ENCODE peak calls at places on chromosomes 2 and 18, in seven cellular contexts. C is Caco-2, T is keratinocyte, S is brain microvascular endothelial cell, F is vagina, V is colonic mucosa, X is IMR-90. A is an unnamed sample.

GRCh38 chr2:6913415-6914157 is 3.6 kb upstream of the RNF144A start:
- DNase-seq in C (no peak), F (no peak), X (no peak), S (no peak), T (no peak), V (no peak), A (no peak)

GRCh38 chr2:129103922-129104878 is 785.5 kb upstream of the HS6ST1 start:
- DNase-seq in T (no peak), C (no peak), X (no peak), F (no peak), V (no peak), S (no peak), A (no peak)

GRCh38 chr2:157785200-157785599 is 90.9 kb downstream of the ACVR1 start:
- DNase-seq in V (peak; percentile 30), X (peak; percentile 48), C (no peak), S (no peak), F (no peak), T (no peak), A (peak; percentile 65)

GRCh38 chr2:239178954-239179353 is 221.9 kb downstream of the HDAC4 start:
- DNase-seq in X (no peak), S (no peak), T (no peak), V (no peak), C (no peak), F (no peak), A (no peak)

GRCh38 chr2:28544915-28545589 is 49.2 kb downstream of the PLB1 start:
- DNase-seq in S (no peak), F (no peak), V (peak; percentile 79), T (no peak), X (peak; percentile 15), C (peak; percentile 85), A (peak; percentile 50)

GRCh38 chr2:207632575-207633492 is 7.6 kb upstream of the METTL21A start:
- DNase-seq in F (no peak), C (peak; percentile 76), X (peak; percentile 58), S (peak; percentile 43), V (no peak), T (no peak), A (peak; percentile 92)

GRCh38 chr2:58764321-58765099 is 523.4 kb upstream of the FANCL start:
- DNase-seq in V (no peak), C (no peak), T (no peak), S (no peak), X (no peak), F (no peak), A (no peak)

GRCh38 chr2:218397502-218398436 is 1.9 kb upstream of the CTDSP1 start:
- DNase-seq in V (peak; percentile 87), X (peak; percentile 60), F (no peak), T (no peak), S (peak; percentile 69), C (peak; percentile 97), A (peak; percentile 88)

GRCh38 chr2:226711606-226712296 is 87.9 kb downstream of the IRS1 start:
- DNase-seq in C (no peak), F (no peak), V (no peak), S (no peak), T (no peak), X (no peak), A (peak; percentile 46)

GRCh38 chr2:85579266-85579935 is 2.0 kb downstream of the VAMP8 start:
- DNase-seq in X (no peak), S (no peak), V (no peak), F (no peak), T (no peak), C (no peak), A (no peak)

GRCh38 chr2:174442546-174443510 is 44.0 kb downstream of the GPR155 start:
- DNase-seq in S (peak; percentile 72), V (no peak), X (peak; percentile 89), C (peak; percentile 59), T (peak; percentile 4), F (no peak), A (peak; percentile 79)

GRCh38 chr18:25825066-25825465 is 265.3 kb downstream of the SS18 start:
- DNase-seq in X (no peak), C (no peak), F (no peak), S (no peak), V (no peak), T (no peak), A (no peak)

GRCh38 chr2:134462275-134462674 is 208.4 kb downstream of the MGAT5 start:
- DNase-seq in F (peak; percentile 67), T (no peak), C (no peak), S (no peak), V (no peak), X (no peak), A (no peak)

GRCh38 chr2:74548285-74548918 is 5.3 kb downstream of the LOXL3 start:
- DNase-seq in C (no peak), X (no peak), V (no peak), F (no peak), S (no peak), T (no peak), A (no peak)

GRCh38 chr2:120864981-120865380 is 129.3 kb downstream of the GLI2 start:
- DNase-seq in X (peak; percentile 57), C (no peak), F (no peak), S (peak; percentile 49), V (no peak), T (no peak), A (no peak)

GRCh38 chr2:150468350-150468960 is 19.0 kb downstream of the RND3 start:
- DNase-seq in C (no peak), T (no peak), S (no peak), X (peak; percentile 19), V (no peak), F (no peak), A (peak; percentile 49)

GRCh38 chr2:25170888-25171287 is 2.5 kb upstream of the POMC start:
- DNase-seq in C (no peak), X (no peak), T (no peak), S (no peak), F (no peak), V (no peak), A (no peak)

GRCh38 chr2:213306320-213306942 is 22.2 kb downstream of the SPAG16 start:
- DNase-seq in T (no peak), V (peak; percentile 26), F (no peak), X (peak; percentile 65), S (peak; percentile 60), C (no peak), A (peak; percentile 37)

GRCh38 chr18:13558132-13558531 is 168.2 kb downstream of the FAM210A start:
- DNase-seq in T (peak; percentile 9), C (no peak), F (peak; percentile 64), V (no peak), S (peak; percentile 24), X (peak; percentile 11), A (peak; percentile 32)

GRCh38 chr2:146990311-146990781 is 854.5 kb upstream of the ACVR2A start:
- DNase-seq in C (no peak), F (no peak), T (no peak), S (no peak), X (peak; percentile 26), V (no peak), A (no peak)

GRCh38 chr18:63963610-63964256 is 6.1 kb upstream of the SERPINB8 start:
- DNase-seq in C (peak; percentile 37), S (peak; percentile 54), F (no peak), X (peak; percentile 77), V (peak; percentile 68), T (no peak), A (peak; percentile 71)

GRCh38 chr18:36504928-36505327 is 207.4 kb downstream of the FHOD3 start:
- DNase-seq in X (peak; percentile 25), V (no peak), T (no peak), C (no peak), F (no peak), S (no peak), A (peak; percentile 65)

DNA sequence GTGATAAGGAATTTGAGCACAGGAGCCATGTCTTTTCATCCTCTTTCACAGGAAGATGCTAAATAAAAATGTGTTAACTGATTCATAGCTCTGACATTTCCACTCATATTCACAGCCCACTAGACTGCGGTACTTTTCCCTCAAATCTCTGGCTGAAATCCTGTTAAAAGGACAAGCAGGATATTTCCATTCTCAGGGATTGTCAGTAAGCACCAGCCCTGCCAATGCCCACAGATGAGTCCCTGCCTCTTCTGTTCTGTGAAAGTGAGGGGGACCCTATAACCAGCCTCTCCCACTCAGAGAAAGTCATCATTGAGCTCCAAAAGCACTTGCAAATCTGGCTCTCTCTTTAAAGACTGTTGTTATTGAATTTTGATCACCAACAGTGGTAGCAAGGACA is 440.5 kb downstream of the SETBP1 start:
- DNase-seq in S (no peak), V (no peak), F (no peak), T (no peak), X (no peak), C (no peak), A (no peak)
- H3K27me3 ChIP-seq in S (no peaks in the 10 kb centered on the region), V (no peaks in the 10 kb centered on the region), F (no peaks in the 10 kb centered on the region), T (no peaks in the 10 kb centered on the region), X (peaks cover 3% of the 10 kb centered on the region), C (no peaks in the 10 kb centered on the region), A (peaks cover 2% of the 10 kb centered on the region)

GRCh38 chr2:130824492-130825061 is 12.1 kb upstream of the ARHGEF4 start:
- DNase-seq in S (peak; percentile 99), C (no peak), F (no peak), T (peak; percentile 99), X (peak; percentile 99), V (no peak), A (peak; percentile 99)
- TF ChIP-seq CTCF in S (no peak), C (no peak), F (no peak), T (no peak), X (no peak), V (no peak), A (no peak)

DNA sequence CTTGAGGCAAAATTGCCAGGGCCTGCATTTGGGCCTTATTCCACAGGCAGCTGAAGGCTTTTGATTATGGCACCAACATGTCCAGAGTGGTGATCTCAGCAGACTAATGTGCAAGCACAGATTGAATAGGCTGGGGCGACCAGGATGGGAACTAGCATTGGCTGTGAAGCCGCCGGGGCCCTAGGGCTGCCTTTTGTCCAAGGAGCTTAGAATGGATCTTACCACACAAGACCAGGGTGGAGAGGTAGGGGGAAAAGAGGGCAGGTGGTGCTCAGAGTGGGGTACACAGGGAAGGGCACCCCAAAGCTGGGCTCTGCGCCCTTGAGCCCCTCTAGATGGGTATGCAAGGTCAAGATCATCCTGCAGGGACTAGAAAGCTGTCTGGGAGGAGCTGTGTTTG is 23.1 kb downstream of the PSD4 start:
- DNase-seq in F (no peak), X (no peak), V (no peak), C (no peak), T (no peak), S (no peak), A (no peak)
- H3K36me3 ChIP-seq in F (no peaks in the 10 kb centered on the region), X (no peaks in the 10 kb centered on the region), V (no peaks in the 10 kb centered on the region), C (no peaks in the 10 kb centered on the region), T (peaks cover 22% of the 10 kb centered on the region), S (no peaks in the 10 kb centered on the region), A (peaks cover 17% of the 10 kb centered on the region)

GRCh38 chr2:95344208-95344570 is 47.0 kb downstream of the KCNIP3 start:
- DNase-seq in V (no peak), S (no peak), T (no peak), C (peak; percentile 26), F (no peak), X (no peak), A (no peak)

GRCh38 chr2:95345066-95345414 is 47.9 kb downstream of the KCNIP3 start:
- DNase-seq in F (no peak), S (no peak), X (no peak), V (no peak), T (no peak), C (no peak), A (no peak)

GRCh38 chr2:95342556-95343320 is 45.6 kb downstream of the KCNIP3 start:
- DNase-seq in V (no peak), S (no peak), F (no peak), X (no peak), T (no peak), C (no peak), A (no peak)

GRCh38 chr2:95344656-95345055 is 47.5 kb downstream of the KCNIP3 start:
- DNase-seq in V (no peak), T (no peak), F (no peak), S (no peak), C (no peak), X (no peak), A (no peak)

GRCh38 chr2:95343429-95344207 is 46.5 kb downstream of the KCNIP3 start:
- DNase-seq in F (no peak), S (no peak), C (peak; percentile 30), X (no peak), V (no peak), T (peak; percentile 45), A (peak; percentile 61)
- H3K27me3 ChIP-seq in F (no peaks in the 10 kb centered on the region), S (peaks cover 17% of the 10 kb centered on the region), C (no peaks in the 10 kb centered on the region), X (peaks cover 35% of the 10 kb centered on the region), V (peaks cover 26% of the 10 kb centered on the region), T (peaks cover 26% of the 10 kb centered on the region), A (peaks cover 4% of the 10 kb centered on the region)